ENCODE peak calls at places on chromosome 2, in four cellular contexts. K is K562, C is H1, S is GM12878. O is an unnamed sample.

GRCh38 chr2:11676640-11677039 is 6.6 kb upstream of the NTSR2 start:
- DNase-seq in C (no peak), S (no peak), K (no peak), O (no peak)

GRCh38 chr2:98454500-98455235 is 10.0 kb downstream of the INPP4A start:
- DNase-seq in S (no peak), K (peak), C (no peak), O (no peak)

GRCh38 chr2:203893823-203894222 is 26.3 kb downstream of the CTLA4 start:
- DNase-seq in C (no peak), K (no peak), S (no peak), O (no peak)

GRCh38 chr2:28463211-28463610 is 32.6 kb upstream of the PLB1 start:
- DNase-seq in S (no peak), C (no peak), K (no peak), O (no peak)

GRCh38 chr2:199407421-199407820 is 50.3 kb downstream of the SATB2 start:
- DNase-seq in K (no peak), C (no peak), S (no peak), O (no peak)

GRCh38 chr2:16664052-16664731 is 1.4 kb downstream of the CYRIA start:
- DNase-seq in K (no peak), C (no peak), S (no peak), O (peak)

GRCh38 chr2:44120428-44120827 is 48.2 kb upstream of the PPM1B start:
- DNase-seq in C (no peak), K (no peak), S (no peak), O (no peak)

GRCh38 chr2:109507828-109508227 is 105.9 kb downstream of the SEPTIN10 start:
- DNase-seq in S (no peak), C (no peak), K (no peak), O (no peak)

GRCh38 chr2:109563980-109564550 is 49.7 kb downstream of the SEPTIN10 start:
- DNase-seq in K (no peak), C (no peak), S (no peak), O (no peak)

GRCh38 chr2:68806511-68807109 is 64.6 kb downstream of the BMP10 start:
- DNase-seq in S (no peak), K (no peak), C (no peak), O (no peak)

GRCh38 chr2:101124684-101125366 is 26.4 kb downstream of the TBC1D8 start:
- DNase-seq in C (no peak), K (no peak), S (no peak), O (no peak)

GRCh38 chr2:48504647-48505327 is 25.2 kb upstream of the STON1 start:
- DNase-seq in C (no peak), K (no peak), S (no peak), O (no peak)

GRCh38 chr2:173963323-173963816 is 1.8 kb downstream of the SP3 start:
- DNase-seq in C (no peak), S (no peak), K (no peak), O (no peak)

GRCh38 chr2:160358051-160358450 is 135.6 kb downstream of the RBMS1 start:
- DNase-seq in K (no peak), S (no peak), C (no peak), O (no peak)

GRCh38 chr2:65383571-65384488 is 48.6 kb downstream of the SPRED2 start:
- DNase-seq in S (no peak), K (peak), C (no peak), O (no peak)

GRCh38 chr2:234331566-234331965 is 165.3 kb downstream of the ARL4C start:
- DNase-seq in C (no peak), K (no peak), S (no peak), O (no peak)

GRCh38 chr2:128195435-128195984 is 104.5 kb downstream of the UGGT1 start:
- DNase-seq in K (no peak), S (no peak), C (no peak), O (no peak)

GRCh38 chr2:88177556-88177955 is 7.4 kb downstream of the THNSL2 start:
- DNase-seq in K (no peak), S (no peak), C (peak), O (no peak)

GRCh38 chr2:167196461-167197252 is 308.4 kb downstream of the XIRP2 start:
- DNase-seq in S (no peak), K (no peak), C (no peak), O (peak)

GRCh38 chr2:54641988-54642387 is 81.5 kb upstream of the EML6 start:
- DNase-seq in C (no peak), K (no peak), S (no peak), O (no peak)

GRCh38 chr2:109614715-109615636 is 812 bp downstream of the SOWAHC start:
- DNase-seq in S (no peak), K (no peak), C (peak), O (peak)

GRCh38 chr2:172196768-172197322 is 94.1 kb upstream of the DLX2 start:
- DNase-seq in C (no peak), K (no peak), S (no peak), O (no peak)

GRCh38 chr2:54601339-54601738 is 122.1 kb upstream of the EML6 start:
- DNase-seq in S (no peak), C (no peak), K (no peak), O (no peak)

GRCh38 chr2:198004173-198004572 is 199.8 kb downstream of the PLCL1 start:
- DNase-seq in C (no peak), K (no peak), S (no peak), O (no peak)

GRCh38 chr2:26737221-26737620 is 26.9 kb upstream of the SLC35F6 start:
- DNase-seq in C (no peak), S (no peak), K (no peak), O (peak)

GRCh38 chr2:235658371-235659174 is 164.7 kb downstream of the AGAP1 start:
- DNase-seq in S (no peak), C (peak), K (no peak), O (no peak)

GRCh38 chr2:153986488-153987229 is 114.9 kb downstream of the GALNT13 start:
- DNase-seq in K (no peak), C (no peak), S (no peak), O (no peak)

GRCh38 chr2:96184188-96184587 is 24.4 kb downstream of the STARD7 start:
- DNase-seq in K (no peak), C (no peak), S (no peak), O (no peak)

GRCh38 chr2:238288650-238289573 is 502 bp upstream of the PER2 start:
- DNase-seq in S (peak), K (peak), C (peak), O (peak)

GRCh38 chr2:238289574-238289973 is 1.2 kb upstream of the PER2 start:
- DNase-seq in K (no peak), S (no peak), C (no peak), O (no peak)

GRCh38 chr2:238290715-238291549 is 2.5 kb upstream of the PER2 start:
- DNase-seq in C (no peak), S (no peak), K (no peak), O (no peak)

GRCh38 chr2:238291550-238292281 is 3.3 kb upstream of the PER2 start:
- DNase-seq in K (no peak), C (no peak), S (no peak), O (no peak)

DNA sequence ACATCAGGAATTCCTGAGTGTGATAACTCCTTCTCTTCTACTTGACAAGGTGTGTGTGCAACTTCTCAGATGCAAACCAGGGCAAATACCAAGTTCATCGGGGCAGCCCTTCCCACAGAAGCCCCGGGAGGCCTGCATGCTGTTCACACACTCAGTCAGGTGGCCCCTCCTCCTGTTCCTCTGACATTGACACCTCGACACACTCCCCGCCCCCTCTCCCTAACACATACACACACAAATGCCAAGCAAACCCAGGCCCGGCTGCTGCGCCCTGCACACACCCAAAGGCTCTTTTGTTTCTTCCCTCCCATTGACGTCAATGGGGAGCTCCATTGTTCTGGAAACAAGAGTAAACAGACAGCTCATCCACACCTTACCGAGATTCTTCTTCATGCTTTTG is 1.7 kb upstream of the PER2 start:
- DNase-seq in K (peak), S (no peak), C (no peak), O (no peak)
- TF ChIP-seq GABPA in K (no peak), S (no peak), C (no peak), O (no peak)

GRCh38 chr2:201182650-201183372 is at the start of gene CASP10:
- DNase-seq in K (peak), C (no peak), S (peak), O (no peak)
- H3K9ac ChIP-seq in K (peak), C (no peak), S (peak), O (no peak)

GRCh38 chr2:196077821-196078220 is 9.2 kb upstream of the DNAH7 start:
- DNase-seq in C (no peak), K (no peak), S (no peak), O (no peak)
- TF ChIP-seq CHD2 in C (no peak), K (no peak), S (no peak), O (no peak)

DNA sequence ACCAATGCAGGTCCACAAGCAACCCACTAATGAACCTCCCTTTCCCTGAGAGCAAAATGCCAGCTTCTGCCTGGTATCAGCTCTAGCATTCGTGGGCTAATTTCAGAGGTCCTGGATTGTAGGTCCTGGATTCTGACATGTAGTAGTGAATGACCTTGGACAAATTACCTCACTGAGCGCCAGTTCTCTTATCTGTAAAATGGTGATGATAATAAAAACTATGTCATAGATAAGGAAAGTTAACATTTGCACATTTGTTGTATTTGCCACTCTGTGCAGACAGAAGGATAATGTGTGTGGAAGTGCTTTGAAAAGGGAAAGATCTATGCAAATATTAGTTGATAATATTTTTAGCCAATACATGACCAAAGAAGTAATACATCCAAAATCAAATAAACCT is 4.1 kb upstream of the TET3 start:
- DNase-seq in C (no peak), S (no peak), K (no peak), O (no peak)
- TF ChIP-seq GABPA in C (no peak), S (no peak), K (no peak), O (no peak)

DNA sequence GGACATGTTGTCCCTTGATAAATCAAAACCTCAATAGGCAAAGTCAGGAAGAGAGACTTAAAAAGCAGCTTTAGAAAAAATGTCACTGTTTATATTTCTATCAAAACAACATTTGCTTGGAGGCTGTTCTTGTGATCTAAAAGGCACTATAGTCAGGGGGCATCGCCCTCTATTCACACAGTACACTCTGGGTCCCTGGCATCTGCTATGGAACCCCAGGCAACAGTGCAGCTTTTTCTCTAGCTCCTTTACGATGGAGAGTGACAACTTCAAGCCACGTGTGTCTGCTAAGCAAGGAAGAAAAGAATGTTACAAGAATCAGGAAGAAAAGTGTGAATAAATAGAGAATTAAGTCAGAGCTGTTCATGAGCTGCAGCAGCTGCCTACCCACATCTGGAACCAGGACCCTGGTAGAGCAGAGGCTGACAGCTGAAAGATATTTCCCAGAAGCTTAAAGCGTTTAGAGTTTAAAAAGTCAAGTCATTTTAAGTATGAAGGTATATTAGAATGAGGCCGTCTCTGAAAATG is 11.2 kb downstream of the RND3 start:
- DNase-seq in C (no peak), K (no peak), S (no peak), O (no peak)
- H3K9ac ChIP-seq in C (no peak), K (no peak), S (no peak), O (no peak)